ENCODE peak calls at places on chromosomes 13 and 19, in six cellular contexts. P, U, F, W, G and V are unnamed samples.
A peak's percentile ranks its signal among the peaks of the same experiment; 100 is the strongest.

GRCh38 chr13:90883592-90883991 is 463.9 kb upstream of the MIR17HG start:
- DNase-seq in P (no peak), F (no peak), U (no peak), W (no peak), G (no peak), V (no peak)

GRCh38 chr19:296476-297225 is 5.4 kb upstream of the PLPP2 start:
- DNase-seq in P (no peak), U (no peak), G (no peak), F (no peak), W (no peak), V (no peak)

GRCh38 chr19:39362682-39363657 is 20.7 kb downstream of the SAMD4B start:
- DNase-seq in P (no peak), W (no peak), G (no peak), F (no peak), U (no peak), V (no peak)

GRCh38 chr13:32894589-32895001 is 121.6 kb upstream of the KL start:
- DNase-seq in P (no peak), F (no peak), U (no peak), W (no peak), G (no peak), V (no peak)

GRCh38 chr19:30236006-30236405 is 136.2 kb upstream of the ZNF536 start:
- DNase-seq in G (no peak), P (no peak), F (no peak), W (no peak), U (no peak), V (no peak)

GRCh38 chr13:78657699-78658629 is 991 bp downstream of the OBI1 start:
- DNase-seq in P (no peak), F (no peak), U (no peak), W (no peak), G (peak; percentile 74), V (no peak)

GRCh38 chr13:48066310-48066989 is 28.5 kb downstream of the MED4 start:
- DNase-seq in F (peak; percentile 42), G (peak; percentile 47), P (no peak), U (peak; percentile 26), W (no peak), V (no peak)

GRCh38 chr19:53549354-53549753 is 11.4 kb downstream of the ZNF331 start:
- DNase-seq in U (no peak), F (no peak), W (no peak), P (no peak), G (no peak), V (no peak)

GRCh38 chr13:100922599-100922998 is 248.0 kb upstream of the TMTC4 start:
- DNase-seq in W (no peak), U (no peak), F (no peak), P (no peak), G (no peak), V (no peak)

GRCh38 chr19:55870736-55871135 is 34.4 kb downstream of the NLRP4 start:
- DNase-seq in U (no peak), P (no peak), W (no peak), F (no peak), G (no peak), V (no peak)

GRCh38 chr13:94617389-94618000 is 15.8 kb downstream of the GPR180 start:
- DNase-seq in G (peak; percentile 21), F (no peak), U (peak; percentile 37), W (no peak), P (no peak), V (no peak)

GRCh38 chr13:39313721-39314120 is 275.5 kb downstream of the NHLRC3 start:
- DNase-seq in F (no peak), G (no peak), U (no peak), P (no peak), W (no peak), V (no peak)

GRCh38 chr19:3132971-3133792 is 2.7 kb upstream of the GNA15 start:
- DNase-seq in P (peak; percentile 71), F (peak; percentile 85), U (peak; percentile 65), G (no peak), W (no peak), V (peak; percentile 64)

GRCh38 chr19:38401148-38401547 is 1.7 kb upstream of the FAM98C start:
- DNase-seq in W (no peak), F (no peak), U (no peak), G (peak; percentile 12), P (no peak), V (no peak)

GRCh38 chr13:101919541-101920306 is 467.2 kb downstream of the ITGBL1 start:
- DNase-seq in P (no peak), F (no peak), U (no peak), W (peak; percentile 85), G (no peak), V (no peak)

GRCh38 chr19:6710273-6711077 is 10.0 kb downstream of the C3 start:
- DNase-seq in W (peak; percentile 78), F (no peak), G (no peak), U (no peak), P (no peak), V (no peak)

GRCh38 chr13:39047560-39047959 is 9.3 kb downstream of the NHLRC3 start:
- DNase-seq in G (no peak), U (peak; percentile 13), W (peak; percentile 49), F (no peak), P (no peak), V (no peak)

GRCh38 chr13:35157143-35157755 is 215.2 kb downstream of the NBEA start:
- DNase-seq in F (peak; percentile 33), W (no peak), P (no peak), G (peak; percentile 31), U (peak; percentile 34), V (no peak)

GRCh38 chr13:45315520-45316167 is 25.3 kb downstream of the TPT1 start:
- DNase-seq in P (no peak), G (no peak), W (no peak), F (no peak), U (no peak), V (no peak)

GRCh38 chr13:101098873-101099272 is 317.4 kb downstream of the NALCN start:
- DNase-seq in F (no peak), P (no peak), U (no peak), W (no peak), G (no peak), V (no peak)

GRCh38 chr13:92232880-92233279 is 834.5 kb downstream of the GPC5 start:
- DNase-seq in P (no peak), W (no peak), G (no peak), F (no peak), U (no peak), V (no peak)

GRCh38 chr13:107928762-107929161 is 286.6 kb downstream of the LIG4 start:
- DNase-seq in W (no peak), P (no peak), U (no peak), F (no peak), G (no peak), V (no peak)

GRCh38 chr13:97249093-97249787 is 27.1 kb downstream of the MBNL2 start:
- DNase-seq in P (no peak), W (no peak), F (no peak), U (no peak), G (no peak), V (no peak)

GRCh38 chr19:2720777-2721569 is at the start of gene DIRAS1:
- DNase-seq in U (no peak), F (no peak), P (peak; percentile 46), W (peak; percentile 77), G (no peak), V (no peak)

GRCh38 chr13:45393941-45394570 is 24.1 kb downstream of the SLC25A30 start:
- DNase-seq in W (peak; percentile 49), U (peak; percentile 68), G (peak; percentile 61), P (peak; percentile 27), F (no peak), V (no peak)

GRCh38 chr13:77337159-77337558 is 10.3 kb upstream of the MYCBP2 start:
- DNase-seq in P (no peak), F (no peak), G (no peak), W (no peak), U (no peak), V (no peak)

GRCh38 chr13:113058129-113058987 is 47.2 kb upstream of the F7 start:
- DNase-seq in W (no peak), U (no peak), P (no peak), G (no peak), F (no peak), V (no peak)

DNA sequence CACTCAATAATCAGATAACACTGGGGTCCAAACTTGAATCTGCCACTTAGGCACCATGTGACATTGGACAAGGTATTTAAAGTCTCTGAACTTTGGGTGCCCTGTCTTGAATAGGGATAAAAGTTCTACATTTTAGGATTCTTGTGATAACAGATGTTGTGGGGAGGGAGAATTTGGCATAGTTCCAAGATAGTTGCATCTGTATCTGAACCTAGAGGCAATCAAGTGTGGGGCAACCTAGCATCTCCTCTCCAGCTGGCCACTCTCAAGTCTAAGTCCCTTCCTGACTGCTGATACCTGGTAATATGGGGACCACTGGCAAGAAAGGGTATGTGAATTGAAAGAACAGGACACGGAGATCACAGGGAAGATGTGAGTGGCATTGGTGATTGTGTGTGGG is 256.1 kb downstream of the FOXO1 start:
- DNase-seq in F (no peak), W (no peak), U (no peak), P (no peak), G (no peak), V (no peak)
- TF ChIP-seq POLR2AphosphoS5 in F (no peak), W (no peak), U (no peak), P (no peak), G (no peak), V (no peak)

GRCh38 chr13:58594978-58595600 is 963.5 kb downstream of the PCDH17 start:
- DNase-seq in W (no peak), P (no peak), U (no peak), F (no peak), G (no peak), V (no peak)
- TF ChIP-seq TAF1 in W (no peak), P (no peak), U (no peak), F (no peak), G (no peak), V (no peak)

DNA sequence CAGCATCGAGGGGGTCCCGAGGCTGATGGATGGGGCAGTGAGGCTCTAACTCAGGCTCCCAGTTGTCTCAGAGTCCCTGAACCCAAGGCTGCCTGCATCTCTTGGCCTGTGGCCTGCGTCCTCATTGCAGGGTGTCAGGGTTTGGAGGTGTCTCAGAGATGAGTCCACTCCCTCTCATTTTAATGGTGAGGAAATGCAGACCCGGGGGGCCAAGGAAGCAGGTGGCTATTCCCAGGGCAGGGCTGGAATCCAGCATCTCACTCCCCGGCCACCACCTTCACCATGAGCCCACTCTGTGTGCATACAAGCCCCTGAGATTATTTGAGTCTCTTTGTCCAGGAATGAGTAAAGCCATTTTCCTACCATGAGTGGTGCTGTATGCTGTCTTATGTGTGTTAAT is 21.4 kb downstream of the TEX29 start:
- DNase-seq in P (no peak), U (no peak), F (no peak), G (no peak), W (no peak), V (no peak)
- TF ChIP-seq POLR2A in P (no peak), U (no peak), F (no peak), G (no peak), W (no peak), V (no peak)

GRCh38 chr19:48094843-48095203 is 15.8 kb downstream of the PLA2G4C start:
- DNase-seq in U (no peak), F (no peak), W (no peak), G (no peak), P (no peak), V (no peak)

GRCh38 chr19:48085904-48086864 is 24.4 kb downstream of the PLA2G4C start:
- DNase-seq in U (no peak), G (no peak), F (no peak), P (no peak), W (peak; percentile 67), V (no peak)

GRCh38 chr19:48094129-48094842 is 16.3 kb downstream of the PLA2G4C start:
- DNase-seq in G (no peak), F (no peak), W (no peak), U (no peak), P (no peak), V (no peak)

GRCh38 chr19:48085077-48085476 is 25.5 kb downstream of the PLA2G4C start:
- DNase-seq in G (no peak), W (no peak), U (no peak), F (no peak), P (no peak), V (no peak)

GRCh38 chr19:48090281-48090802 is 20.3 kb downstream of the PLA2G4C start:
- DNase-seq in P (no peak), W (no peak), G (no peak), F (no peak), U (no peak), V (no peak)
- TF ChIP-seq POLR2AphosphoS5 in P (no peak), W (no peak), G (no peak), F (no peak), U (no peak), V (no peak)